ENCODE peak calls at places on chromosomes 11 and 22, in seven cellular contexts. P is endothelial cell of umbilical vein, L is fibroblast of lung, R is sigmoid colon, V is transverse colon, D is pancreas, U is right lobe of liver. Z is an unnamed sample.

GRCh38 chr22:22037740-22038139 is 55.2 kb upstream of the TOP3B start:
- DNase-seq in R (no peak), U (no peak), D (no peak), P (peak; percentile 68), L (peak; percentile 70), V (no peak), Z (no peak)

GRCh38 chr11:112554586-112554985 is 293.9 kb upstream of the PLET1 start:
- DNase-seq in R (no peak), P (no peak), V (no peak), L (no peak), U (no peak), D (no peak), Z (no peak)

GRCh38 chr11:72624496-72625201 is 49.6 kb downstream of the PDE2A start:
- DNase-seq in V (no peak), P (peak; percentile 71), D (no peak), L (no peak), R (peak; percentile 81), U (peak; percentile 63), Z (peak; percentile 53)

GRCh38 chr11:87432006-87432405 is 394.3 kb downstream of the TMEM135 start:
- DNase-seq in P (no peak), V (no peak), R (no peak), U (no peak), D (no peak), L (peak; percentile 81), Z (no peak)

GRCh38 chr11:63872833-63873201 is 33.9 kb downstream of the MARK2 start:
- DNase-seq in L (no peak), R (no peak), D (peak; percentile 48), P (no peak), U (no peak), V (peak; percentile 45), Z (peak; percentile 50)

GRCh38 chr11:11163256-11163655 is 189.8 kb downstream of the CSNK2A3 start:
- DNase-seq in L (no peak), D (no peak), V (no peak), R (no peak), U (no peak), P (no peak), Z (no peak)

GRCh38 chr11:124898711-124899110 is 1.0 kb upstream of the ROBO4 start:
- DNase-seq in P (peak; percentile 93), D (no peak), L (no peak), U (peak; percentile 55), R (peak; percentile 67), V (no peak), Z (no peak)

GRCh38 chr11:74731301-74732094 is at the start of gene CHRDL2:
- DNase-seq in V (no peak), L (peak; percentile 43), R (no peak), D (no peak), P (no peak), U (peak; percentile 69), Z (no peak)

GRCh38 chr11:102664001-102664752 is 39.0 kb upstream of the MMP20 start:
- DNase-seq in L (no peak), D (no peak), V (no peak), U (no peak), P (no peak), R (no peak), Z (no peak)

GRCh38 chr11:85955531-85955930 is 100.3 kb downstream of the CCDC83 start:
- DNase-seq in R (no peak), P (no peak), V (no peak), U (no peak), D (no peak), L (peak; percentile 92), Z (no peak)

GRCh38 chr22:46036558-46037408 is 59.8 kb upstream of the WNT7B start:
- DNase-seq in D (peak; percentile 65), R (peak; percentile 67), P (peak; percentile 50), L (peak; percentile 49), V (peak; percentile 59), U (peak; percentile 47), Z (peak; percentile 66)

GRCh38 chr11:47611240-47611863 is 17.1 kb upstream of the C1QTNF4 start:
- DNase-seq in L (no peak), V (no peak), R (no peak), P (no peak), U (no peak), D (no peak), Z (no peak)

GRCh38 chr11:133082851-133083488 is 449.3 kb downstream of the OPCML start:
- DNase-seq in R (no peak), V (peak; percentile 64), P (peak; percentile 45), D (peak; percentile 74), U (peak; percentile 69), L (peak; percentile 45), Z (no peak)

GRCh38 chr11:76617553-76618265 is 52.8 kb downstream of the LRRC32 start:
- DNase-seq in V (no peak), L (peak; percentile 81), U (no peak), R (peak; percentile 54), D (no peak), P (no peak), Z (no peak)

GRCh38 chr22:23074451-23074850 is 4.1 kb downstream of the GNAZ start:
- DNase-seq in L (no peak), V (no peak), R (peak; percentile 33), U (no peak), P (no peak), D (no peak), Z (no peak)

GRCh38 chr11:115084191-115084590 is 405.9 kb downstream of the NXPE2 start:
- DNase-seq in D (no peak), L (no peak), P (no peak), V (no peak), R (no peak), U (no peak), Z (no peak)

GRCh38 chr11:74754507-74755255 is 6.0 kb downstream of the RNF169 start:
- DNase-seq in V (no peak), U (no peak), D (no peak), R (no peak), P (peak; percentile 92), L (peak; percentile 96), Z (no peak)

GRCh38 chr11:368414-369335 is 624 bp upstream of the B4GALNT4 start:
- DNase-seq in R (no peak), U (no peak), P (peak; percentile 14), D (no peak), V (no peak), L (no peak), Z (no peak)

GRCh38 chr11:35803115-35803514 is 140.5 kb downstream of the TRIM44 start:
- DNase-seq in L (no peak), P (no peak), R (no peak), D (no peak), V (no peak), U (no peak), Z (no peak)

GRCh38 chr11:78730267-78730824 is 155.7 kb upstream of the NARS2 start:
- DNase-seq in V (no peak), D (no peak), R (no peak), U (no peak), P (no peak), L (no peak), Z (no peak)

GRCh38 chr11:68457898-68458249 is 2.7 kb upstream of the PPP6R3 start:
- DNase-seq in R (no peak), U (no peak), V (peak; percentile 55), L (no peak), P (no peak), D (no peak), Z (no peak)

GRCh38 chr11:92152245-92152644 is 72.4 kb upstream of the FAT3 start:
- DNase-seq in L (no peak), V (no peak), R (no peak), U (peak; percentile 18), P (no peak), D (no peak), Z (no peak)
- TF ChIP-seq CTCF in L (no peak), V (no peak), R (no peak), U (no peak), P (no peak), D (no peak), Z (no peak)

DNA sequence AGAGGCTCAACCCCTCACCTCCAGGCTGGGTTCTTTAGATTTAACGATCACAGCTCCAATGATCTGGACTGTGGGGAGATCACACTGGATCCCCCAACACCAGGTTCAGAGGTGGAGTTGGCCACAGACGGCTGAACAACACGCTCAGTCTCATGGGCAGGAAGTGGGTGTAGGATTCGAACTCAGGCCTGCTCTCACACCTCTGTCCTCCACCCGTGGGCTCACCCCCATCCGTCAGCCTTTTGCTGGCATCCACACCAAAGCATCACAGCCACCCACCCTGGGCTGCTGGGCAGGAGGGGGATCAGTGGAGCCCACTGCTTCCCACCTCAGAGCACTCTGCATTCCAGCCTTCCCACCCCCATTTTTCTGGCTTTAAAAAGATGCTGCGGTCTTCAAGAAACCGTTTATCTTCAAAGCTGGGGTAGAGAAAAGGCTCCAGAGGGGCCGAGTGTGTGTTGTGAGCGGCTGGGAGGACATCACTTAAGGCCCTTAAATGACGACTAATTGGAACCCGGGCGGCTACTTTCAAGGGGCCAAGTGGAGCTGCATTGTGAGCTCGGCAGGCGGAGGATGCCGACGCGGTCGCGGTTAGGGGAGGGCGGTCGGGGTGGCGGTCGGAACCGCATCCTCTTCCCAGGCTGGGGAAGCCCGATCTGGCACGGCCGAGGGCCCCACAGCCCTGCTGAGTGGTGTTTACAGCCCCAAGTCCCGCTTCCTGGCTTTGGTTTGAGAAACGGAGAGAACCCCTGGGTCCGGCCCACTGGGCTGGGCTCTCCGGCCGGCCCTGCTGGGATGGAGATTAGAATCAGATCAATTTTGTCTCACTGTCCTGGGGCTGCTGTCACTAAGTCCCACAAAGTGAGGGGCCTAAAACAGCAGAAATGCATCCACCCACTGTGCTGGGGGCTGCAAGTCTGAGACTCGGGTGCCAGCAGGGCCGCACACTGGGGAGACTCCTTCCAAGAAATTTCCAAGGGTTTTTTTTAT is 15.9 kb upstream of the FGF3 start:
- DNase-seq in P (no peak), D (no peak), L (peak; percentile 22), R (peak; percentile 36), U (no peak), V (no peak), Z (no peak)
- H3K27me3 ChIP-seq in P (peaks cover 9% of the 10 kb centered on the region), D (no peaks in the 10 kb centered on the region), L (no peaks in the 10 kb centered on the region), R (no peaks in the 10 kb centered on the region), U (no peaks in the 10 kb centered on the region), V (peaks cover 43% of the 10 kb centered on the region), Z (no peaks in the 10 kb centered on the region)

GRCh38 chr11:119134389-119134978 is 13.1 kb downstream of the HINFP start:
- DNase-seq in P (no peak), R (no peak), V (no peak), L (no peak), U (no peak), D (peak; percentile 59), Z (no peak)

GRCh38 chr11:119126675-119127268 is 5.4 kb downstream of the HINFP start:
- DNase-seq in U (no peak), D (no peak), P (peak; percentile 21), V (no peak), L (no peak), R (no peak), Z (no peak)

GRCh38 chr11:119125849-119126248 is 4.5 kb downstream of the HINFP start:
- DNase-seq in L (no peak), V (peak; percentile 64), R (no peak), U (no peak), P (no peak), D (no peak), Z (no peak)

DNA sequence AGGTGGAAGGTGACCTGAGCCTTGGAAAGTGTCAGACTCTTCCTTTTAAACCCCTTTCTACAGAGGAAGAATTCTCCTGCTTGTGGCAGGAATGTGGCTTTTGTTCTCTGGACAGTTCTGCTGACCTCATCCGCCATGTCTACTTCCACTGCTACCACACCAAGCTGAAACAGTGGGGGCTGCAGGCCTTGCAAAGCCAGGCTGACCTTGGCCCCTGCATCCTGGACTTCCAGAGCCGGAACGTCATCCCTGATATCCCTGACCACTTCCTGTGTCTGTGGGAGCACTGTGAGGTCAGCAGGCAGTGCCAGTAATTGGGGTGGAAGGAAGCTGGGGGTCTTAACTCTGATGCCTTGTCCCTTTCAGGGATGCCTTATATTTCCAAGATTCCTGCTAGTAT is 9.3 kb downstream of the HINFP start:
- DNase-seq in V (no peak), D (no peak), P (no peak), R (no peak), U (peak; percentile 45), L (peak; percentile 37), Z (no peak)
- H3K36me3 ChIP-seq in V (peaks cover 54% of the 10 kb centered on the region), D (peaks cover 6% of the 10 kb centered on the region), P (peaks cover 33% of the 10 kb centered on the region), R (peaks cover 86% of the 10 kb centered on the region), U (peaks cover 67% of the 10 kb centered on the region), L (peaks cover 10% of the 10 kb centered on the region), Z (peaks cover 70% of the 10 kb centered on the region)

GRCh38 chr11:120239713-120240640 is at the start of gene POU2F3:
- DNase-seq in P (no peak), L (no peak), V (no peak), R (no peak), U (no peak), D (peak; percentile 64), Z (no peak)
- TF ChIP-seq CTCF in P (no peak), L (peak; percentile 14), V (no peak), R (no peak), U (no peak), D (no peak), Z (no peak)

Z was measured in Peyer's patch.